ENCODE peak calls at places on chromosomes 13 and 19, in four cellular contexts. Y is CD8-positive, alpha-beta memory T cell; B is neural progenitor cell; D is aorta. V is an unnamed sample.

GRCh38 chr13:30520571-30520970 is 54.8 kb upstream of the HMGB1 start:
- DNase-seq in Y (no peak), B (no peak), D (no peak), V (no peak)

GRCh38 chr13:31159306-31159705 is 2.4 kb downstream of the HSPH1 start:
- DNase-seq in Y (no peak), B (no peak), D (no peak), V (no peak)

GRCh38 chr13:99218969-99219368 is 18.3 kb downstream of the UBAC2 start:
- DNase-seq in Y (peak; percentile 41), B (no peak), D (no peak), V (no peak)

GRCh38 chr19:45905016-45905415 is 2.6 kb upstream of the MYPOP start:
- DNase-seq in Y (no peak), B (no peak), D (no peak), V (no peak)

GRCh38 chr19:44476559-44477408 is 23.5 kb downstream of the ZNF180 start:
- DNase-seq in Y (no peak), B (peak; percentile 12), D (no peak), V (no peak)

GRCh38 chr19:15300533-15301194 is 31.7 kb downstream of the BRD4 start:
- DNase-seq in Y (no peak), B (no peak), D (no peak), V (no peak)

GRCh38 chr13:21478881-21479808 is 20.0 kb upstream of the ZDHHC20 start:
- DNase-seq in Y (no peak), B (peak; percentile 80), D (no peak), V (no peak)

GRCh38 chr13:94553766-94554165 is 42.2 kb downstream of the TGDS start:
- DNase-seq in Y (no peak), B (no peak), D (no peak), V (no peak)

GRCh38 chr13:27172495-27172842 is 858 bp upstream of the USP12 start:
- DNase-seq in Y (no peak), B (no peak), D (no peak), V (no peak)

GRCh38 chr19:1672038-1672768 is 19.8 kb upstream of the TCF3 start:
- DNase-seq in Y (peak; percentile 40), B (peak; percentile 73), D (no peak), V (no peak)

GRCh38 chr13:42525035-42525504 is 48.9 kb upstream of the TNFSF11 start:
- DNase-seq in Y (no peak), B (no peak), D (no peak), V (no peak)

GRCh38 chr13:101649490-101650126 is 197.1 kb downstream of the ITGBL1 start:
- DNase-seq in Y (no peak), B (no peak), D (no peak), V (no peak)

GRCh38 chr19:8571006-8571411 is 6.2 kb downstream of the MYO1F start:
- DNase-seq in Y (peak; percentile 54), B (no peak), D (peak; percentile 74), V (no peak)

GRCh38 chr19:47035495-47036232 is 12.8 kb downstream of the TMEM160 start:
- DNase-seq in Y (peak; percentile 89), B (peak; percentile 87), D (peak; percentile 87), V (peak; percentile 83)

GRCh38 chr19:11291991-11292390 is 4.0 kb upstream of the TSPAN16 start:
- DNase-seq in Y (no peak), B (no peak), D (no peak), V (no peak)

GRCh38 chr13:43057653-43058317 is 34.4 kb downstream of the DNAJC15 start:
- DNase-seq in Y (peak; percentile 2), B (peak; percentile 35), D (no peak), V (no peak)

GRCh38 chr13:82739881-82740280 is 1142.4 kb downstream of the SLITRK1 start:
- DNase-seq in Y (no peak), B (no peak), D (no peak), V (no peak)

GRCh38 chr13:65725001-65725400 is 1505.1 kb downstream of the PCDH9 start:
- DNase-seq in Y (no peak), B (no peak), D (no peak), V (no peak)

GRCh38 chr19:33186835-33187540 is 7.1 kb upstream of the LRP3 start:
- DNase-seq in Y (no peak), B (no peak), D (peak; percentile 40), V (no peak)
- H3K27ac ChIP-seq in Y (no peak overlapping the region), B (no peak overlapping the region), D (no peak overlapping the region), V (no peak overlapping the region)

DNA sequence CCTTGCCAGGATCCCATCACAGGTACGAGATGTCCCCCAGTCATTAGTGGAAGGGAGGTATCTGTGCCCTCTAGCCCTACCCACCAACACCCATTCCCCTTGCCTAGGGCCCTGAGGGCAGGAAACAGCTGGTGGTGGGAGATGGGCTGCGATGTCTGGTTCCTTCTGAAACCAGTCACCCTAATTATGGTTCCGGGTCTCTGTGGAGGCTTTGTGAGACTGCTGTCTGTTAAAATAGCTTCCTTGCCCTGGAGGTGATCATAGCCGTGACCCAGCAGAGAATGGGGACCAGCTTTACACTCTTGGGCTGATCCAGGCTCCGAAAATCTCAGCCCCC is 5.5 kb downstream of the ALDH16A1 start:
- DNase-seq in Y (no peak), B (no peak), D (no peak), V (no peak)
- H3K27ac ChIP-seq in Y (no peak overlapping the region), B (no peak overlapping the region), D (no peak overlapping the region), V (peak overlapping the region; percentile 41)

GRCh38 chr13:73520566-73521290 is 461.9 kb downstream of the KLF5 start:
- DNase-seq in Y (no peak), B (no peak), D (no peak), V (no peak)
- H3K27ac ChIP-seq in Y (no peak overlapping the region), B (no peak overlapping the region), D (no peak overlapping the region), V (no peak overlapping the region)

GRCh38 chr19:18905058-18905456 is 9.1 kb upstream of the CERS1 start:
- DNase-seq in Y (no peak), B (no peak), D (no peak), V (no peak)

GRCh38 chr19:18906605-18907519 is 10.9 kb upstream of the CERS1 start:
- DNase-seq in Y (no peak), B (no peak), D (peak; percentile 38), V (no peak)

GRCh38 chr19:18903146-18904056 is 7.4 kb upstream of the CERS1 start:
- DNase-seq in Y (no peak), B (no peak), D (no peak), V (no peak)

GRCh38 chr19:18905520-18906236 is 9.7 kb upstream of the CERS1 start:
- DNase-seq in Y (no peak), B (no peak), D (peak; percentile 37), V (no peak)

DNA sequence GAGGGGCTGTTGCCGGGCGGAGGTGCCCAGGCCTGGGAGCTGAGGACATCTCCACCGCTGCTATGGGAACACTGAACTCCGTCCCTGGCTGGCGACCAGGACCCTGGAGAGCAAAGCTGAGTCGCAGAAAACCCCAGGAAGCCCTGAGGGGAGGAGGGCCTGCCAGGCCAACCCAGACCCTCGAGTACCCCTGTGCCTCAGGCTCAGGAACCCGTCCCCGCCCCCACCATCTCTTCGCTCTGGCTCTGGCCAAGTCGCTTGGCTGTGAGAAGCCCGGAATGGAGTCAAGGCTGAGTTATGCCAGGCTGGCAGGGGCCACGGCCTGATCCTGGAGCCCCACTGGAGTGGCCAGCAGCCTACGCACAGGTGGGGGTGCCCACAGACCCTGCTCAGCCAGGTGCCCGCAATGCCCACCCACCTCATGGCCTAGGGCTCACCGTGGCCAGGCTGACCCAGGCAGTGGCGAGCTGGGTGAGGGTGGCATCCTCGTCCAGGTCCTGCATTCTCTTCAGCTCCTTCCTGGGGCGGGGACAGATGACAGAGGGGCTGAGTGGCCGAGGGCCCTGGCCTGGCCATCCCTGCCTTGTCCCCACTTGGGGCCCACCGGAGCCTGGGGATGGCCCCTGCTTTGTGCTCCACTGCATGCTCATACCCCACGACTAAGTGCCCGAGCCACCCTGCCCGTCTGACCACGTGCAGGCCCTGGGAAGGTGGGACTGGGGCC is 8.5 kb upstream of the CERS1 start:
- DNase-seq in Y (no peak), B (no peak), D (no peak), V (no peak)
- H3K27ac ChIP-seq in Y (no peak overlapping the region), B (no peak overlapping the region), D (no peak overlapping the region), V (no peak overlapping the region)

GRCh38 chr19:13063461-13064091 is 39.1 kb downstream of the LYL1 start:
- DNase-seq in Y (no peak), B (no peak), D (peak; percentile 67), V (peak; percentile 69)
- H3K27ac ChIP-seq in Y (no peak overlapping the region), B (no peak overlapping the region), D (peak overlapping the region; percentile 72), V (peak overlapping the region; percentile 81)

DNA sequence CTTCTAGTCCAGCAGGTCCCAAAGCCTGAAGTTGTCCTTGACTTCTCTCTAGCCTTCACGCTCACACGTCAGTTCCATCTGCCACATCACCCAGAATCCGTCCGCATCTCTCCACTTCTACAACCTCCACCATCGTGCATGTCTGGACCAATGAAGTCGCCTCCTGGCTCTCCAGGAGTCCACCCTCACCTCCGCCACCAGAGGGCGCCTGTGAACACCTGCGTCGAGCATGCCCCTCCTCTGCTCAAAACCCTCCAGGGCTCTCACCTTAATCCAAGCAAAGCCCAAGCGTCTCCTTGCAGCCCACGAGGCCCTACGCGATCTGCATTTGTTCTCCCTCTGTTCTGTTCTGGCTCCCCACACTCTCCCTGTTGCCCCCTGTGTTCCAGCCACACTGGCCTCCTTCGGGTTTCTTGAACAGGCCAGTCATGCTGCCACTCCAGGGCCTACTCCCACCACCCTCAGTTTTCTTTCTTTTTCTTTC is 3.7 kb downstream of the USHBP1 start:
- DNase-seq in Y (peak; percentile 86), B (peak; percentile 89), D (peak; percentile 88), V (peak; percentile 91)
- H3K27ac ChIP-seq in Y (no peak overlapping the region), B (no peak overlapping the region), D (no peak overlapping the region), V (no peak overlapping the region)

GRCh38 chr19:16830679-16831078 is 1.5 kb downstream of the SIN3B start:
- DNase-seq in Y (no peak), B (no peak), D (peak; percentile 9), V (no peak)
- H3K27ac ChIP-seq in Y (no peak overlapping the region), B (no peak overlapping the region), D (no peak overlapping the region), V (no peak overlapping the region)

GRCh38 chr13:97384366-97384765 is 49.6 kb upstream of the RAP2A start:
- DNase-seq in Y (no peak), B (no peak), D (no peak), V (no peak)
- H3K27ac ChIP-seq in Y (no peak overlapping the region), B (no peak overlapping the region), D (no peak overlapping the region), V (no peak overlapping the region)

V was measured in psoas muscle.